ENCODE peak calls at places on chromosomes 13 and 19, in four cellular contexts. T is NCI-H1092; W is CD8-positive, alpha-beta T cell; V is heart left ventricle. I is an unnamed sample.

GRCh38 chr13:35502456-35502855 is 26.0 kb upstream of the MAB21L1 start:
- DNase-seq in V (no peak), T (no peak), W (no peak), I (no peak)

GRCh38 chr13:100890645-100891044 is 216.1 kb upstream of the TMTC4 start:
- DNase-seq in W (no peak), V (no peak), T (no peak), I (no peak)

GRCh38 chr13:109000207-109000606 is 370.8 kb downstream of the MYO16 start:
- DNase-seq in V (no peak), W (no peak), T (no peak), I (no peak)

GRCh38 chr13:25988655-25989054 is 63.2 kb downstream of the SHISA2 start:
- DNase-seq in T (no peak), W (no peak), V (no peak), I (no peak)

GRCh38 chr19:46404039-46404883 is 9.1 kb downstream of the CCDC8 start:
- DNase-seq in V (peak), T (no peak), W (no peak), I (no peak)

GRCh38 chr19:2171349-2172145 is 7.8 kb downstream of the DOT1L start:
- DNase-seq in T (no peak), V (no peak), W (peak), I (no peak)

GRCh38 chr13:113643593-113643992 is 14.4 kb downstream of the ATP4B start:
- DNase-seq in T (no peak), W (no peak), V (no peak), I (no peak)

GRCh38 chr19:41795031-41795461 is 1.3 kb upstream of the CEACAM3 start:
- DNase-seq in V (no peak), T (peak), W (peak), I (peak)

GRCh38 chr13:114035583-114036501 is 62.0 kb upstream of the C13orf46 start:
- DNase-seq in T (no peak), V (no peak), W (no peak), I (no peak)

GRCh38 chr19:39398297-39398864 is 7.2 kb downstream of the MED29 start:
- DNase-seq in W (peak), T (no peak), V (peak), I (no peak)

GRCh38 chr13:29707876-29708543 is 112.5 kb upstream of the SLC7A1 start:
- DNase-seq in V (peak), W (peak), T (no peak), I (no peak)

I was measured in NCI-H1105.